ENCODE peak calls at places on chromosomes 2 and 18, in seven cellular contexts. N, A, W, Z, G, B and E are unnamed samples.

GRCh38 chr2:125227843-125228392 is 1202.8 kb downstream of the CNTNAP5 start:
- DNase-seq in N (no peak), A (no peak), W (peak), Z (no peak), G (no peak), B (no peak), E (no peak)

GRCh38 chr18:11541179-11541578 is 68.2 kb upstream of the SLC35G4 start:
- DNase-seq in N (no peak), A (no peak), W (peak), Z (no peak), G (no peak), B (no peak), E (no peak)

GRCh38 chr18:11260963-11261441 is 111.6 kb upstream of the PIEZO2 start:
- DNase-seq in N (no peak), A (peak), W (no peak), Z (no peak), G (no peak), B (no peak), E (no peak)

GRCh38 chr2:216533504-216534068 is 34.9 kb downstream of the RPL37A start:
- DNase-seq in N (no peak), A (no peak), W (no peak), Z (no peak), G (no peak), B (no peak), E (no peak)

GRCh38 chr2:101337877-101338276 is 29.4 kb upstream of the RNF149 start:
- DNase-seq in N (no peak), A (no peak), W (peak), Z (no peak), G (no peak), B (no peak), E (no peak)

GRCh38 chr2:101119431-101119830 is 31.8 kb downstream of the TBC1D8 start:
- DNase-seq in N (peak), A (no peak), W (peak), Z (no peak), G (no peak), B (no peak), E (peak)

GRCh38 chr18:12076424-12077140 is 17.1 kb upstream of the ANKRD62 start:
- DNase-seq in N (no peak), A (no peak), W (peak), Z (peak), G (no peak), B (peak), E (peak)

GRCh38 chr2:201513271-201513670 is 61.7 kb downstream of the STRADB start:
- DNase-seq in N (no peak), A (no peak), W (no peak), Z (no peak), G (no peak), B (no peak), E (no peak)

GRCh38 chr18:24466766-24467165 is 6.3 kb downstream of the HRH4 start:
- DNase-seq in N (no peak), A (no peak), W (no peak), Z (no peak), G (no peak), B (no peak), E (no peak)

GRCh38 chr2:118856978-118857676 is 9.7 kb upstream of the EN1 start:
- DNase-seq in N (no peak), A (no peak), W (no peak), Z (peak), G (no peak), B (no peak), E (no peak)

GRCh38 chr2:5777089-5777488 is 84.9 kb downstream of the SOX11 start:
- DNase-seq in N (no peak), A (peak), W (peak), Z (no peak), G (no peak), B (no peak), E (peak)

GRCh38 chr2:238379096-238379810 is 47.5 kb upstream of the ASB1 start:
- DNase-seq in N (no peak), A (no peak), W (peak), Z (no peak), G (peak), B (no peak), E (peak)

GRCh38 chr2:217933326-217933993 is 69.3 kb downstream of the TNS1 start:
- DNase-seq in N (no peak), A (peak), W (no peak), Z (no peak), G (no peak), B (peak), E (no peak)

GRCh38 chr18:37343542-37343851 is 222.1 kb downstream of the CELF4 start:
- DNase-seq in N (no peak), A (peak), W (no peak), Z (no peak), G (no peak), B (no peak), E (no peak)

GRCh38 chr2:113376935-113377445 is 60.5 kb upstream of the ZNG1B start:
- DNase-seq in N (no peak), A (no peak), W (no peak), Z (no peak), G (no peak), B (no peak), E (no peak)

GRCh38 chr2:196314157-196314556 is 142.8 kb upstream of the STK17B start:
- DNase-seq in N (no peak), A (no peak), W (no peak), Z (no peak), G (no peak), B (no peak), E (no peak)

GRCh38 chr2:8627019-8627691 is 54.7 kb upstream of the ID2 start:
- DNase-seq in N (no peak), A (peak), W (no peak), Z (no peak), G (no peak), B (no peak), E (no peak)

GRCh38 chr18:68564961-68565360 is 149.9 kb downstream of the TMX3 start:
- DNase-seq in N (no peak), A (peak), W (no peak), Z (no peak), G (no peak), B (no peak), E (no peak)

GRCh38 chr2:207163053-207163814 is 2.5 kb downstream of the KLF7 start:
- DNase-seq in N (peak), A (peak), W (peak), Z (no peak), G (no peak), B (no peak), E (peak)

GRCh38 chr18:77077836-77078456 is 54.6 kb downstream of the MBP start:
- DNase-seq in N (no peak), A (no peak), W (peak), Z (no peak), G (no peak), B (no peak), E (no peak)

GRCh38 chr2:10493636-10494281 is 45.6 kb upstream of the ODC1 start:
- DNase-seq in N (no peak), A (no peak), W (peak), Z (peak), G (peak), B (no peak), E (peak)

GRCh38 chr18:58535340-58536186 is 93.3 kb downstream of the ALPK2 start:
- DNase-seq in N (no peak), A (no peak), W (peak), Z (no peak), G (no peak), B (no peak), E (no peak)

GRCh38 chr2:27804146-27804545 is 32.6 kb downstream of the MRPL33 start:
- DNase-seq in N (no peak), A (no peak), W (peak), Z (no peak), G (no peak), B (no peak), E (no peak)

GRCh38 chr18:77032121-77032758 is 100.3 kb downstream of the MBP start:
- DNase-seq in N (no peak), A (no peak), W (peak), Z (no peak), G (no peak), B (peak), E (no peak)

GRCh38 chr2:6657872-6658271 is 207.8 kb downstream of the CMPK2 start:
- DNase-seq in N (no peak), A (no peak), W (no peak), Z (no peak), G (no peak), B (no peak), E (no peak)

GRCh38 chr2:9330639-9331270 is 92.6 kb downstream of the ITGB1BP1 start:
- DNase-seq in N (no peak), A (no peak), W (no peak), Z (no peak), G (no peak), B (no peak), E (no peak)

GRCh38 chr2:19674051-19675002 is 227.5 kb downstream of the TTC32 start:
- DNase-seq in N (no peak), A (no peak), W (no peak), Z (no peak), G (no peak), B (no peak), E (no peak)

GRCh38 chr2:118855451-118856279 is 8.2 kb upstream of the EN1 start:
- DNase-seq in N (peak), A (peak), W (peak), Z (peak), G (peak), B (peak), E (peak)

GRCh38 chr2:238573065-238573778 is 146.5 kb downstream of the ASB1 start:
- DNase-seq in N (no peak), A (no peak), W (no peak), Z (no peak), G (peak), B (no peak), E (peak)

GRCh38 chr2:233423436-233423860 is 69.2 kb downstream of the DGKD start:
- DNase-seq in N (no peak), A (no peak), W (no peak), Z (peak), G (no peak), B (no peak), E (no peak)

GRCh38 chr2:150107816-150108215 is 379.7 kb downstream of the RND3 start:
- DNase-seq in N (no peak), A (no peak), W (no peak), Z (no peak), G (no peak), B (no peak), E (no peak)

GRCh38 chr2:98799375-98800329 is 68.7 kb upstream of the MGAT4A start:
- DNase-seq in N (no peak), A (no peak), W (no peak), Z (no peak), G (no peak), B (no peak), E (no peak)